ENCODE peak calls at places on chromosomes 7 and 10, in six cellular contexts. S is HCT116, H is HepG2, D is GM12878, L is Panc1, R is upper lobe of left lung. A is an unnamed sample.
A peak's percentile ranks its signal among the peaks of the same experiment; 100 is the strongest.

GRCh38 chr7:64611717-64612116 is 48.8 kb upstream of the ZNF680 start:
- ATAC-seq in H (no peak), R (no peak), L (no peak), S (no peak), D (no peak), A (no peak)

GRCh38 chr10:122390271-122390670 is 15.8 kb downstream of the PLEKHA1 start:
- ATAC-seq in D (no peak), L (no peak), H (no peak), R (no peak), S (no peak), A (no peak)

GRCh38 chr7:42902361-42902760 is 9.5 kb downstream of the C7orf25 start:
- ATAC-seq in L (no peak), H (no peak), R (no peak), S (no peak), D (no peak), A (no peak)

GRCh38 chr7:158468700-158469296 is 118.8 kb downstream of the PTPRN2 start:
- ATAC-seq in D (no peak), R (no peak), H (no peak), S (no peak), L (no peak), A (no peak)

GRCh38 chr7:129864042-129864441 is 88.7 kb downstream of the UBE2H start:
- ATAC-seq in H (no peak), D (no peak), S (no peak), L (no peak), R (peak; percentile 79), A (peak; percentile 91)

GRCh38 chr7:134468054-134468453 is 9.2 kb upstream of the AKR1B1 start:
- ATAC-seq in S (no peak), R (no peak), D (no peak), H (no peak), L (no peak), A (no peak)

GRCh38 chr7:141158562-141158961 is 84.7 kb downstream of the TMEM178B start:
- ATAC-seq in R (peak; percentile 34), D (peak; percentile 90), H (no peak), S (peak; percentile 92), L (peak; percentile 74), A (peak; percentile 52)

GRCh38 chr7:47568569-47568968 is 13.3 kb downstream of the TNS3 start:
- ATAC-seq in L (no peak), H (no peak), R (no peak), D (no peak), S (no peak), A (peak; percentile 23)

GRCh38 chr10:29535778-29536459 is 98.9 kb downstream of the SVIL start:
- ATAC-seq in D (peak; percentile 63), R (peak; percentile 84), S (peak; percentile 62), L (peak; percentile 63), H (peak; percentile 70), A (no peak)

GRCh38 chr10:124105594-124105993 is 12.2 kb upstream of the CHST15 start:
- ATAC-seq in H (no peak), S (no peak), L (peak; percentile 66), D (peak; percentile 45), R (no peak), A (peak; percentile 67)

GRCh38 chr10:28841625-28842024 is 164.3 kb downstream of the BAMBI start:
- ATAC-seq in D (no peak), H (no peak), S (no peak), L (no peak), R (no peak), A (no peak)

GRCh38 chr7:3267928-3268690 is 32.9 kb upstream of the SDK1 start:
- ATAC-seq in H (no peak), S (no peak), L (peak; percentile 64), D (no peak), R (no peak), A (peak; percentile 28)

GRCh38 chr7:6658618-6659345 is 21.7 kb downstream of the ZNF316 start:
- ATAC-seq in S (no peak), D (no peak), L (peak; percentile 59), H (peak; percentile 56), R (no peak), A (no peak)

GRCh38 chr7:146150153-146150552 is 33.6 kb downstream of the CNTNAP2 start:
- ATAC-seq in S (no peak), L (no peak), D (no peak), H (no peak), R (no peak), A (no peak)

GRCh38 chr7:36066021-36066664 is 86.9 kb upstream of the EEPD1 start:
- ATAC-seq in R (no peak), D (no peak), S (no peak), L (no peak), H (no peak), A (no peak)

GRCh38 chr10:94678475-94678874 is 5.1 kb upstream of the CYP2C18 start:
- ATAC-seq in L (no peak), D (no peak), S (no peak), H (no peak), R (no peak), A (no peak)

GRCh38 chr10:126090911-126091728 is 194.8 kb downstream of the FANK1 start:
- ATAC-seq in S (no peak), R (no peak), L (peak; percentile 85), D (no peak), H (no peak), A (no peak)

GRCh38 chr7:28144266-28144665 is 36.3 kb downstream of the JAZF1 start:
- ATAC-seq in S (peak; percentile 47), R (no peak), D (no peak), H (peak; percentile 75), L (no peak), A (no peak)

GRCh38 chr7:3042861-3043489 is 692 bp downstream of the CARD11 start:
- ATAC-seq in L (no peak), R (no peak), H (no peak), S (no peak), D (peak; percentile 80), A (no peak)

GRCh38 chr10:112344261-112344660 is 29.7 kb upstream of the ACSL5 start:
- ATAC-seq in H (peak; percentile 74), S (peak; percentile 82), R (peak; percentile 15), D (no peak), L (no peak), A (no peak)

GRCh38 chr10:11344081-11344480 is 267.4 kb downstream of the USP6NL start:
- ATAC-seq in S (no peak), L (no peak), R (no peak), H (no peak), D (no peak), A (no peak)

GRCh38 chr7:92557249-92557648 is 28.7 kb downstream of the RBM48 start:
- ATAC-seq in D (peak; percentile 39), S (no peak), H (peak; percentile 45), L (peak; percentile 37), R (no peak), A (no peak)

GRCh38 chr7:95589031-95589430 is 7.3 kb downstream of the PDK4 start:
- ATAC-seq in D (no peak), R (no peak), L (no peak), H (no peak), S (no peak), A (peak; percentile 10)

GRCh38 chr7:95592570-95592969 is 3.7 kb downstream of the PDK4 start:
- ATAC-seq in D (no peak), H (no peak), R (no peak), S (no peak), L (no peak), A (no peak)

GRCh38 chr7:95593343-95593742 is 3.0 kb downstream of the PDK4 start:
- ATAC-seq in L (no peak), D (no peak), S (no peak), H (no peak), R (no peak), A (no peak)

GRCh38 chr7:95589766-95590165 is 6.5 kb downstream of the PDK4 start:
- ATAC-seq in H (no peak), L (no peak), S (no peak), D (no peak), R (no peak), A (no peak)

DNA sequence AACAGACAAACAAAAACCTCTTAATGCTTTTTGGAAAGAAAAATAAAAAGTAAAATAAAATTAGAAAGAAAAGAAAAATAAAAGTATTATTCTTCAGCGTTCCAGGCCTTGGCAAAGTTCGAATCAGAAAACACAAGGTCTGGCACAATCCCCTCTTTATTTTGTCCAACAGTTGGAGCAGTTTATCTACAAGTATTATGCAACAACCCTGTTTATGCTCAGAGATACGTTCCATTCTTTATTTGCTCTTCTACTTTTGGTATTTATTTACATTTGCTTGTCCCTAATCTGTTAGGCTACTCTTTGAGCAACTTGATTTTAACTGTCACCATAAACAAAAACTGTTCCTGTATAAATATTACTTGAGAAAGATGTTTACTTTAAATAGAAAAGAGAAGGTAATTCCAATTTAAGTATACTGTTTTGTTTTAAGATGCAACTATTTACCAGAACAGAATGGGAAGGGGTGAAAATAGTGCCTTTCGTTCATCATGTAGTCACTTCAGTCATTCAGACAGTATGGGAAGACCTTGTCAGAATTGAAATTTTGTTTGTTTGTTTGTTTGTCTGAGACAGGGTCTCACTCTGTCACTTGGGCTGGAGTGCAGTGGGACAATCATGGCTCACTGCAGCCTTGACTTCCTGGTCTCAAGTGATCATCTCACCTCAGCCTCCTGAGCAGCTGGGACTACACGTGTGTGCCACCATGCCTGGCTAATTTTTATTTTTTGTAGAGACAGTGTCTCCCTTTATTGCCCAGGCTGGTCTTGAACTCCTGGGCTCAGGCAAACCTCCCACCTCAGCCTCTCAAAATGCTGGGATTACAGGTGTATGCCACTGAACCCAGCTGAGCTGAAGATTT is 5.7 kb downstream of the PDK4 start:
- ATAC-seq in D (no peak), R (no peak), L (no peak), S (no peak), H (peak; percentile 85), A (peak; percentile 20)
- TF ChIP-seq POLR2AphosphoS5 in D (no peak), R (peak; percentile 30), L (no peak), S (no peak), H (no peak), A (peak; percentile 38)

DNA sequence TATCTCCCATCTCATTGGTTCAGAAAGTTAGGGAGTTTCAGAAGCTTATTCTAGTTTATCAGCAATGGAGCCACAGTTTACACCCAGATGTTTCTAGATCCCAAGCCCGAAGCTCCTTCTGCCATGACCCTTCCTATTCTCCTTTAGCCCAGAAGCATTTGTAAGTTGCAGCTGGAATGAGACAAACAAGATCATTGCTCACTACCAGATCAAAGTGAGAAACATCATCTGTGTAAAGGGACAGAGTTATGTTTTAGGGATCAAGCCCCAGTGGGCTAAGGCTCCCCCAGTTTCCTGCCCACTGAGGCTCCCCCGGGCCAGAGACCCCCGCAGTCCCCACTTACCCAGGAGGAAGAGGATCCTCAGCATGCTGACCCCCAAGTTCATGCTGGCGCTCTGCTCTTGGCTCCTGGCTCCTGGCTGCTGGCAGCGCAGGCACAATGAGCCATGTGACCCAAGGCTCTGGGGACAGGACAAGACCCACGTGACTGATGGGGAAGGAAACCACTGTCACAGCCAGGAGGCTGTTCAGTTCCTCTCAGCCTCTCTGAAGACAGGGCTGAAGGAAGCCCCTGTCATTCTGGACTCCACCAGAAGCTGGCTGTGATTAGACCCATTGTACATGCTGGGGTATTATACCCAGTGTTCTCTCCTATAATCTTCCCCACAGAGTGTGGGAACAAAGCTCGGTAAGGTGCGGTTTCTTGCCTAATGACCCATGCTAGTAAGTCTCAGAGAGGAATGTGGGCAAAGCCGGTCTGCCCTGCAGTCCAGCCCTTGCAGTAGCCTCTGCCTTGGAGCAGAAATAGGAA is at the start of gene TMEM273:
- ATAC-seq in D (peak; percentile 78), S (no peak), R (peak; percentile 80), L (no peak), H (no peak), A (peak; percentile 85)
- TF ChIP-seq POLR2AphosphoS5 in D (peak; percentile 87), S (no peak), R (peak; percentile 87), L (no peak), H (no peak), A (no peak)

GRCh38 chr10:69408318-69409175 is 8.2 kb downstream of the TACR2 start:
- ATAC-seq in H (peak; percentile 81), S (peak; percentile 87), D (peak; percentile 91), L (peak; percentile 95), R (peak; percentile 95), A (peak; percentile 87)
- TF ChIP-seq POLR2AphosphoS5 in H (no peak), S (peak; percentile 64), D (no peak), L (peak; percentile 67), R (peak; percentile 66), A (peak; percentile 73)

GRCh38 chr10:93461807-93462178 is 20.3 kb downstream of the MYOF start:
- ATAC-seq in H (no peak), D (peak; percentile 60), L (peak; percentile 9), S (peak; percentile 23), R (no peak), A (no peak)
- TF ChIP-seq POLR2AphosphoS5 in H (no peak), D (no peak), L (peak; percentile 32), S (peak; percentile 54), R (no peak), A (no peak)

A was measured in gastroesophageal sphincter.